ENCODE peak calls at places on chromosomes 4 and X, in nine cellular contexts. V, J, X, D, B, P, S, E and A are unnamed samples.

GRCh38 chr4:95248713-95249401 is 299.9 kb downstream of the UNC5C start:
- DNase-seq in X (no peak), D (no peak), J (no peak), V (no peak), E (no peak), B (no peak), P (no peak), S (no peak), A (no peak)

GRCh38 chr4:24116107-24116506 is 226.3 kb upstream of the PPARGC1A start:
- DNase-seq in J (no peak), E (no peak), X (no peak), V (no peak), B (no peak), S (no peak), D (no peak), P (no peak), A (no peak)

GRCh38 chr4:32148120-32148666 is 1428.0 kb downstream of the PCDH7 start:
- DNase-seq in P (no peak), S (peak), E (no peak), B (no peak), D (no peak), J (no peak), X (peak), V (peak), A (no peak)

GRCh38 chr4:153962311-153963039 is 173.6 kb upstream of the SFRP2 start:
- DNase-seq in V (no peak), E (no peak), S (no peak), J (no peak), X (no peak), P (no peak), B (no peak), D (no peak), A (peak)

GRCh38 chrX:56813318-56813837 is 84.3 kb downstream of the NBDY start:
- DNase-seq in B (peak), S (no peak), P (peak), E (peak), V (peak), X (peak), D (no peak), J (peak), A (peak)

GRCh38 chr4:41880022-41880837 is 55.0 kb upstream of the TMEM33 start:
- DNase-seq in P (no peak), S (peak), X (no peak), B (no peak), D (no peak), V (no peak), J (no peak), E (no peak), A (no peak)

GRCh38 chr4:141140271-141141205 is 7.3 kb upstream of the RNF150 start:
- DNase-seq in S (no peak), D (peak), B (peak), X (peak), E (no peak), V (peak), P (peak), J (peak), A (no peak)

GRCh38 chrX:150159537-150159936 is 203.6 kb upstream of the MAMLD1 start:
- DNase-seq in B (no peak), X (no peak), P (no peak), D (no peak), S (no peak), E (no peak), J (no peak), V (no peak), A (peak)

GRCh38 chr4:89939464-89939863 is 44.8 kb downstream of the MMRN1 start:
- DNase-seq in P (no peak), J (no peak), V (no peak), D (no peak), B (no peak), S (no peak), X (no peak), E (no peak), A (no peak)

GRCh38 chrX:66005832-66006449 is 33.9 kb downstream of the VSIG4 start:
- DNase-seq in J (no peak), E (no peak), V (no peak), P (no peak), D (no peak), X (no peak), S (no peak), B (no peak), A (no peak)

GRCh38 chr4:68575081-68575480 is 1.0 kb downstream of the UGT2B17 start:
- DNase-seq in B (no peak), E (no peak), P (no peak), V (no peak), D (no peak), J (no peak), X (no peak), S (no peak), A (no peak)

GRCh38 chr4:1401409-1402020 is 4.7 kb downstream of the NKX1-1 start:
- DNase-seq in J (no peak), P (no peak), V (no peak), B (peak), E (no peak), X (no peak), S (no peak), D (no peak), A (no peak)

GRCh38 chrX:74242050-74242449 is 61.9 kb upstream of the ZCCHC13 start:
- DNase-seq in V (peak), P (peak), E (no peak), D (no peak), S (no peak), X (peak), B (peak), J (peak), A (peak)

GRCh38 chr4:48570646-48571220 is 80.7 kb downstream of the ZAR1 start:
- DNase-seq in P (peak), D (no peak), B (peak), X (peak), J (peak), V (peak), S (no peak), E (no peak), A (peak)

GRCh38 chrX:118272237-118272636 is 73.7 kb upstream of the WDR44 start:
- DNase-seq in S (no peak), D (no peak), P (no peak), J (peak), B (no peak), V (peak), E (no peak), X (peak), A (peak)

GRCh38 chr4:102780476-102781144 is 19.8 kb upstream of the MANBA start:
- DNase-seq in J (no peak), S (no peak), V (no peak), P (no peak), E (no peak), B (no peak), D (no peak), X (peak), A (no peak)

GRCh38 chrX:71144651-71145050 is at the start of gene NLGN3:
- DNase-seq in V (no peak), J (no peak), B (peak), S (peak), D (no peak), P (peak), E (no peak), X (no peak), A (no peak)

GRCh38 chrX:1262369-1262768 is 6.2 kb upstream of the CSF2RA start:
- DNase-seq in J (no peak), B (no peak), V (no peak), S (peak), P (no peak), D (no peak), E (no peak), X (no peak), A (no peak)

GRCh38 chrX:150880808-150881165 is 17.7 kb downstream of the CD99L2 start:
- DNase-seq in X (no peak), P (no peak), D (no peak), V (no peak), S (no peak), E (no peak), J (no peak), B (no peak), A (no peak)

GRCh38 chrX:25968920-25969319 is 169.2 kb upstream of the MAGEB18 start:
- DNase-seq in B (peak), D (no peak), V (peak), E (no peak), X (peak), S (peak), P (peak), J (no peak), A (no peak)

GRCh38 chr4:24015782-24016181 is 125.9 kb upstream of the PPARGC1A start:
- DNase-seq in D (no peak), P (no peak), S (no peak), B (no peak), V (no peak), E (no peak), J (no peak), X (no peak), A (no peak)